ENCODE peak calls at places on chromosomes 7 and 10, in five cellular contexts. D is spleen, V is prostate gland, A is K562, Z is stomach. C is an unnamed sample. For H3K4me1, the result is how much of the 10 kb centered on the place peaks cover.

GRCh38 chr7:50738932-50739331 is 43.8 kb downstream of the GRB10 start:
- DNase-seq in Z (no peak), A (no peak), D (no peak), V (no peak), C (no peak)

GRCh38 chr10:3775671-3776551 is 9.1 kb downstream of the KLF6 start:
- DNase-seq in D (peak), Z (no peak), V (no peak), A (no peak), C (peak)

GRCh38 chr10:34113504-34114225 is 701.4 kb downstream of the PARD3 start:
- DNase-seq in D (no peak), A (no peak), V (no peak), Z (no peak), C (no peak)

GRCh38 chr7:39609084-39609461 is 14.3 kb upstream of the RALA start:
- DNase-seq in V (no peak), A (no peak), Z (no peak), D (no peak), C (no peak)

GRCh38 chr7:41816111-41816510 is 113.2 kb upstream of the INHBA start:
- DNase-seq in Z (no peak), A (no peak), D (no peak), V (no peak), C (no peak)

GRCh38 chr7:155371884-155372781 is 74.5 kb downstream of the INSIG1 start:
- DNase-seq in Z (no peak), V (no peak), D (peak), A (peak), C (no peak)

GRCh38 chr10:99534939-99535763 is 2.4 kb downstream of the NKX2-3 start:
- DNase-seq in D (no peak), V (no peak), A (no peak), Z (no peak), C (peak)

GRCh38 chr10:1978593-1978992 is 241.3 kb upstream of the ADARB2 start:
- DNase-seq in Z (no peak), D (no peak), V (no peak), A (no peak), C (no peak)

GRCh38 chr7:130114776-130115175 is 44.4 kb downstream of the KLHDC10 start:
- DNase-seq in A (no peak), Z (no peak), D (no peak), V (no peak), C (no peak)

GRCh38 chr10:121851791-121852190 is 76.0 kb downstream of the ATE1 start:
- DNase-seq in V (no peak), D (no peak), Z (no peak), A (no peak), C (no peak)

GRCh38 chr10:30990971-30991646 is 40.6 kb downstream of the ZNF438 start:
- DNase-seq in Z (no peak), A (no peak), D (no peak), V (no peak), C (no peak)

GRCh38 chr7:2122651-2123050 is 110.1 kb downstream of the MAD1L1 start:
- DNase-seq in V (no peak), Z (no peak), D (no peak), A (no peak), C (no peak)

GRCh38 chr10:130889780-130890179 is 421.7 kb downstream of the TCERG1L start:
- DNase-seq in Z (no peak), D (no peak), V (no peak), A (no peak), C (no peak)

GRCh38 chr10:121880842-121881423 is 46.9 kb downstream of the ATE1 start:
- DNase-seq in D (no peak), V (no peak), A (no peak), Z (no peak), C (no peak)

GRCh38 chr10:133162910-133163856 is 3.2 kb downstream of the KNDC1 start:
- DNase-seq in V (no peak), A (no peak), D (no peak), Z (no peak), C (peak)

GRCh38 chr10:114174462-114175190 is 623 bp upstream of the CCDC186 start:
- DNase-seq in Z (peak), V (peak), D (peak), A (no peak), C (peak)

GRCh38 chr7:1542329-1542728 is 11.8 kb downstream of the MAFK start:
- DNase-seq in Z (no peak), D (no peak), A (no peak), V (no peak), C (no peak)

GRCh38 chr7:102991540-102992214 is 78.9 kb downstream of the LRRC17 start:
- DNase-seq in D (no peak), V (peak), A (peak), Z (peak), C (no peak)

GRCh38 chr10:44184633-44185314 is 200.1 kb downstream of the CXCL12 start:
- DNase-seq in Z (no peak), A (no peak), D (no peak), V (no peak), C (no peak)

GRCh38 chr7:46076527-46076926 is 155.5 kb upstream of the IGFBP3 start:
- DNase-seq in D (no peak), A (no peak), V (no peak), Z (no peak), C (no peak)

GRCh38 chr10:125043824-125044658 is 102.1 kb downstream of the ZRANB1 start:
- DNase-seq in A (peak), D (no peak), Z (no peak), V (no peak), C (peak)
- H3K4me1 ChIP-seq in A (under half), D (under half), Z (under half), V (under half), C (under half)

DNA sequence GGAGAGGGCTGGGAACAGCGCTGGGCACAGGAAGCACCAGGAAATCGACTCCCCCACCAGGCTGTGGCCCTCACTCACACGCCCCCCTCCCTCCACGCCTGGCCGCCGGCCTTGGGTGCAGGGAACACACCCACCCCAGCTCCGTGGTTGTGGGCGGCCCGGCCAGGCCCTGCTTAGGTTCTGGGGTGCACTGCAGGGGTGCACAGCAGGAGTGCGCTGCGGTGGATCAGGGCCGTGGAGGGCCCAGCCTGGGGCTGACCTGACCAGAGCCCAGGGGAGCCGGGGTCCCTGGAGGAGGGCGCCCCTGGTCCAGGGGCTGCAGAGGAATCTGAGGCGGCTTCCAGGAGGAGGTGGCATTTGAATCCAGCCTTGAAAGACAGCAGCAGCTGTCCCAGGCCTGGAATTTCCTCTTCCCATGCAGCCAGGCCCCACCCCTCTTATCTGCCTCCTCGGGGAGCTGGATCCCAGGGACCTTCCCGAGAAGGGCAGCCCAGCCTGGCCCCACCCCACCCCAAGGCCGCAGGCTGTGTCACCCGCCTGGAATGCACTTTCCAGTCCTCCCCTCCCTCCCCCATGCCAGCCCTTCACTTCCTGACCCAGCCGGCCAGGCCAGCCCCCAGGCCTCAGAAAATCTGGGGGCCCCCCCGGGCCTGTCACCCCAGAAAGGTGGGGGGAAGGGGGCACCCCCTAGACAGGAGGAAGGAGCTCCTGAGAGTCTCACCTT is 18.4 kb upstream of the PDGFA start:
- DNase-seq in V (no peak), D (peak), A (no peak), Z (peak), C (no peak)
- TF ChIP-seq POLR2AphosphoS5 in V (no peak), D (peak), A (no peak), Z (no peak), C (no peak)

GRCh38 chr10:79102056-79102874 is 33.5 kb downstream of the ZMIZ1 start:
- DNase-seq in V (peak), D (peak), Z (peak), A (peak), C (peak)
- TF ChIP-seq CTCF in V (no peak), D (no peak), Z (no peak), A (no peak), C (no peak)

GRCh38 chr7:76332073-76332472 is 26.7 kb downstream of the YWHAG start:
- DNase-seq in V (no peak), A (peak), D (no peak), Z (no peak), C (peak)

GRCh38 chr7:76333388-76334101 is 25.2 kb downstream of the YWHAG start:
- DNase-seq in D (no peak), V (no peak), A (no peak), Z (peak), C (peak)

GRCh38 chr7:76336094-76336493 is 22.7 kb downstream of the YWHAG start:
- DNase-seq in V (no peak), D (no peak), A (peak), Z (no peak), C (no peak)

GRCh38 chr7:76337147-76337546 is 21.6 kb downstream of the YWHAG start:
- DNase-seq in Z (no peak), A (no peak), V (no peak), D (no peak), C (no peak)

GRCh38 chr7:76334320-76334967 is 24.3 kb downstream of the YWHAG start:
- DNase-seq in A (no peak), D (no peak), Z (no peak), V (no peak), C (no peak)
- H3K4me1 ChIP-seq in A (under half), D (under half), Z (under half), V (under half), C (half or more)

GRCh38 chr10:73803680-73804286 is 7.6 kb downstream of the NDST2 start:
- DNase-seq in A (no peak), Z (no peak), D (no peak), V (no peak), C (no peak)
- TF ChIP-seq POLR2AphosphoS5 in A (no peak), Z (no peak), D (no peak), V (no peak), C (no peak)

DNA sequence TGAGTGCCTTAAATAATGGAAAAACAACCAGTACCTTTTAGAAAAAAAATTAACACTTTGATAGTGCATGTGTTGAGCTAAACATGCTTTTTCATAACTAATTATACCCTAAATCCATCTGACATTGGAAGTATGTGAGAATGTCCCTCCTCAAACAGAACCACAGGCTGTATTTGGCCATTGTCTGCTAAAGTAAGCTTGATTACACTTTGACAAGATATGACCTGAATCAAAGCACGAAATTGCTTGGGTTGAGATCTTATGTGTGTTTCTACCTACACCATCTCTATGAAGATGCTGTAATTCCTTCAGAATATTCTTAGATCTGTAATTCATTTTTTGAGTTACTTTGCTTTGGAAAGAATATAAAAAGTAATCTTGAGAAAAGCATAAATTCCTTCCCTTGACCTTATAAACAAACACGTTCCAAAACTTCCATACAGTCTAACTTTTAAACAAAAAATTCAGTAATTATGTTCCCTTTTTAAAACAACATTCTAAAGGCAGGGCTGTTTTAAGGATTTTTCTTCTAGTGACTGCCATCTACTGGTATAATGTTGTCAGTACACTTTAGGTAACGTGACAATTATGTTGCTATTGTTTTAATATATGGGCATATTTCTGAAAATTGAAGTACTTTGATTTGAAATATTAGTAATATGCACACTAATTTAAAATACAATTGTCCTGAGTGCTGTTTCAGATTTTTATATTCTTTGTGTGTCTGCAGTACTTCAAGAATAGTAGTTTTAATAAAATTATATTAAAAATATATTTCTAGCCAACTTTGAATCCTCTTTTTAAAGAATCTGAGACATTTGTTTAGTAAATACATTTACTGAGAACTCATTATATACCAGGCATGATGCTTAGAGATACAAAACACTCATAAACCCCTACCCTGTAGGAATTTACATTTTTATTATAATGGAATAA is 20.9 kb downstream of the CD36 start:
- DNase-seq in D (no peak), Z (no peak), V (no peak), A (peak), C (no peak)
- TF ChIP-seq CTCF in D (peak), Z (peak), V (peak), A (peak), C (peak)

GRCh38 chr10:110212119-110213006 is 5.0 kb downstream of the MXI1 start:
- DNase-seq in V (no peak), D (peak), A (peak), Z (peak), C (peak)
- H3K4me1 ChIP-seq in V (under half), D (under half), A (under half), Z (under half), C (under half)

DNA sequence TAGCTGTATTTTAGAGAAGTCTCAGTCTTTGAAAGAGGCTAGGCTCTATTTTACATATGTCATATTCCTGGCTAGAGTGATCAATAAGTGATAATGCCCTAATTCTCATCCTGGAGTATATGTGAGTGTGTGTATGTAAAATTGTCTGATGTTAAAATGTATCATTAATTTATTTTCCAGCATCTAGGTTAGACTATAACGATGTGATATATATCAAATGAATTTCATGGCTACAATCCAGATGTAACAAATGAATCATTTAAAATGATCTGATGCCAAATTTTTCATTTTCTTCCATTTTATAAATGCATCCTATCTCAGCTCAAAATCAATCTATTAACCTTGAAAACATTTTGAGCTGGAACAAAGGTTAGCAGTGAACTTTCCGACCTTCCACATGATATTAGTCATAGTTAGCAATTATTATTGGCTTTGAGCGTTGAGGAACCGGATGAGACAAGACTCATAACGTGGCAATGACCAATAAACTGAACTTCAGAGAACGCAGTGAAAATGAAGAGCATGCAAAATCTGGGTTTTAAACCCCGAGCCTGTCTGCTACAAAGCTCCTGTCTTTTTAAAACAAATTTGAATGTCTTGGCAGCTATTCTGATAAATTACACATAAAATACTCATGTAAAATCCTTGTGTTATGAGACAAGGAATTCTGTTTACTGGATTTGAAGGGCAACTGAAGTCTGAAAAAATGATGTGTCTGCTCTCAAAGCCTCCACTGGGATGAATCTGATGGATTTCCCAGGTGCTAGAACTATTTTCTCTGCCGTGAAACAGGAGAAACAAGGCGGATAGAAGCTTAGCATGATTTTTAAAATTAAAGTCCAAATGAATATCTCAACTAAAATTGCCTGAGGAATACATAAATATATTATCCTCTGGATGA is 74.6 kb upstream of the ITGB1 start:
- DNase-seq in Z (no peak), A (no peak), V (no peak), D (no peak), C (no peak)
- TF ChIP-seq POLR2AphosphoS5 in Z (no peak), A (no peak), V (no peak), D (no peak), C (no peak)